ENCODE peak calls at places on chromosomes 5 and 9, in seven cellular contexts. One of them, this sample, is unnamed.

GRCh38 chr9:131238402-131239021 is 37.8 kb downstream of the FAM78A start:
- DNase-seq in SK-N-SH: no peak
- DNase-seq in GM13976: no peak
- DNase-seq in CD8-positive, alpha-beta T cell: no peak
- DNase-seq in IMR-90: peak; percentile 56
- DNase-seq in Caco-2: no peak
- DNase-seq in fibroblast of lung: peak; percentile 91
- DNase-seq in this sample: no peak

GRCh38 chr5:125587631-125588030 is 835.6 kb upstream of the GRAMD2B start:
- DNase-seq in Caco-2: no peak
- DNase-seq in IMR-90: peak; percentile 42
- DNase-seq in CD8-positive, alpha-beta T cell: no peak
- DNase-seq in fibroblast of lung: no peak
- DNase-seq in SK-N-SH: no peak
- DNase-seq in GM13976: no peak
- DNase-seq in this sample: no peak

GRCh38 chr9:27505744-27506161 is 18.3 kb upstream of the IFNK start:
- DNase-seq in fibroblast of lung: peak; percentile 51
- DNase-seq in IMR-90: no peak
- DNase-seq in CD8-positive, alpha-beta T cell: no peak
- DNase-seq in SK-N-SH: no peak
- DNase-seq in GM13976: no peak
- DNase-seq in Caco-2: no peak
- DNase-seq in this sample: no peak

GRCh38 chr5:73668017-73668416 is 42.0 kb downstream of the ARHGEF28 start:
- DNase-seq in Caco-2: no peak
- DNase-seq in SK-N-SH: no peak
- DNase-seq in CD8-positive, alpha-beta T cell: no peak
- DNase-seq in fibroblast of lung: no peak
- DNase-seq in GM13976: no peak
- DNase-seq in IMR-90: no peak
- DNase-seq in this sample: no peak

GRCh38 chr9:98450486-98450885 is 195.0 kb upstream of the TBC1D2 start:
- DNase-seq in CD8-positive, alpha-beta T cell: no peak
- DNase-seq in IMR-90: peak; percentile 71
- DNase-seq in fibroblast of lung: peak; percentile 94
- DNase-seq in Caco-2: no peak
- DNase-seq in SK-N-SH: no peak
- DNase-seq in GM13976: no peak
- DNase-seq in this sample: no peak

GRCh38 chr5:149157330-149157729 is 16.0 kb downstream of the ABLIM3 start:
- DNase-seq in CD8-positive, alpha-beta T cell: no peak
- DNase-seq in GM13976: no peak
- DNase-seq in fibroblast of lung: no peak
- DNase-seq in SK-N-SH: no peak
- DNase-seq in Caco-2: no peak
- DNase-seq in IMR-90: no peak
- DNase-seq in this sample: no peak

GRCh38 chr9:36823466-36823865 is 210.6 kb downstream of the PAX5 start:
- DNase-seq in CD8-positive, alpha-beta T cell: no peak
- DNase-seq in Caco-2: no peak
- DNase-seq in fibroblast of lung: no peak
- DNase-seq in GM13976: no peak
- DNase-seq in SK-N-SH: no peak
- DNase-seq in IMR-90: no peak
- DNase-seq in this sample: no peak

GRCh38 chr5:145101246-145101645 is 733.9 kb downstream of the PRELID2 start:
- DNase-seq in Caco-2: no peak
- DNase-seq in CD8-positive, alpha-beta T cell: no peak
- DNase-seq in SK-N-SH: no peak
- DNase-seq in fibroblast of lung: no peak
- DNase-seq in GM13976: no peak
- DNase-seq in IMR-90: no peak
- DNase-seq in this sample: no peak

GRCh38 chr5:73028991-73029540 is 73.2 kb downstream of the FCHO2 start:
- DNase-seq in IMR-90: peak; percentile 85
- DNase-seq in GM13976: no peak
- DNase-seq in SK-N-SH: no peak
- DNase-seq in Caco-2: no peak
- DNase-seq in fibroblast of lung: peak; percentile 52
- DNase-seq in CD8-positive, alpha-beta T cell: no peak
- DNase-seq in this sample: no peak

GRCh38 chr5:52702877-52703276 is 84.8 kb upstream of the ITGA1 start:
- DNase-seq in CD8-positive, alpha-beta T cell: no peak
- DNase-seq in fibroblast of lung: no peak
- DNase-seq in SK-N-SH: no peak
- DNase-seq in GM13976: no peak
- DNase-seq in Caco-2: no peak
- DNase-seq in IMR-90: no peak
- DNase-seq in this sample: no peak

GRCh38 chr9:85715587-85715986 is 26.2 kb downstream of the AGTPBP1 start:
- DNase-seq in CD8-positive, alpha-beta T cell: no peak
- DNase-seq in fibroblast of lung: no peak
- DNase-seq in GM13976: no peak
- DNase-seq in Caco-2: no peak
- DNase-seq in SK-N-SH: no peak
- DNase-seq in IMR-90: no peak
- DNase-seq in this sample: no peak

GRCh38 chr9:110189001-110189400 is 19.0 kb downstream of the C9orf152 start:
- DNase-seq in CD8-positive, alpha-beta T cell: no peak
- DNase-seq in SK-N-SH: no peak
- DNase-seq in Caco-2: no peak
- DNase-seq in GM13976: no peak
- DNase-seq in fibroblast of lung: no peak
- DNase-seq in IMR-90: peak; percentile 18
- DNase-seq in this sample: no peak

GRCh38 chr5:111741270-111741669 is 15.7 kb downstream of the NREP start:
- DNase-seq in IMR-90: peak; percentile 65
- DNase-seq in SK-N-SH: no peak
- DNase-seq in GM13976: no peak
- DNase-seq in Caco-2: no peak
- DNase-seq in fibroblast of lung: peak; percentile 53
- DNase-seq in CD8-positive, alpha-beta T cell: no peak
- DNase-seq in this sample: no peak

GRCh38 chr5:121019734-121020133 is 555.6 kb downstream of the PRR16 start:
- DNase-seq in CD8-positive, alpha-beta T cell: no peak
- DNase-seq in fibroblast of lung: no peak
- DNase-seq in Caco-2: no peak
- DNase-seq in IMR-90: no peak
- DNase-seq in GM13976: no peak
- DNase-seq in SK-N-SH: no peak
- DNase-seq in this sample: no peak

GRCh38 chr5:61298580-61298979 is 33.5 kb upstream of the ZSWIM6 start:
- DNase-seq in IMR-90: peak; percentile 89
- DNase-seq in SK-N-SH: no peak
- DNase-seq in GM13976: no peak
- DNase-seq in CD8-positive, alpha-beta T cell: no peak
- DNase-seq in Caco-2: no peak
- DNase-seq in fibroblast of lung: peak; percentile 80
- DNase-seq in this sample: no peak

GRCh38 chr5:77743181-77743580 is 33.0 kb downstream of the TBCA start:
- DNase-seq in IMR-90: peak; percentile 46
- DNase-seq in Caco-2: no peak
- DNase-seq in SK-N-SH: no peak
- DNase-seq in GM13976: no peak
- DNase-seq in fibroblast of lung: peak; percentile 56
- DNase-seq in CD8-positive, alpha-beta T cell: no peak
- DNase-seq in this sample: no peak

GRCh38 chr5:181052526-181052927 is 12.5 kb downstream of the BTNL9 start:
- DNase-seq in SK-N-SH: no peak
- DNase-seq in IMR-90: no peak
- DNase-seq in CD8-positive, alpha-beta T cell: no peak
- DNase-seq in GM13976: peak; percentile 47
- DNase-seq in fibroblast of lung: peak; percentile 6
- DNase-seq in Caco-2: peak; percentile 58
- DNase-seq in this sample: no peak

GRCh38 chr5:84831701-84832100 is 447.0 kb upstream of the EDIL3 start:
- DNase-seq in SK-N-SH: no peak
- DNase-seq in Caco-2: no peak
- DNase-seq in IMR-90: no peak
- DNase-seq in CD8-positive, alpha-beta T cell: no peak
- DNase-seq in GM13976: no peak
- DNase-seq in fibroblast of lung: no peak
- DNase-seq in this sample: no peak

GRCh38 chr5:175671013-175671412 is 13.1 kb downstream of the HRH2 start:
- DNase-seq in SK-N-SH: no peak
- DNase-seq in IMR-90: no peak
- DNase-seq in Caco-2: no peak
- DNase-seq in fibroblast of lung: no peak
- DNase-seq in GM13976: no peak
- DNase-seq in CD8-positive, alpha-beta T cell: no peak
- DNase-seq in this sample: no peak

GRCh38 chr5:58411372-58411771 is 48.5 kb downstream of the PLK2 start:
- DNase-seq in Caco-2: no peak
- DNase-seq in CD8-positive, alpha-beta T cell: no peak
- DNase-seq in SK-N-SH: no peak
- DNase-seq in GM13976: no peak
- DNase-seq in fibroblast of lung: peak; percentile 11
- DNase-seq in IMR-90: peak; percentile 22
- DNase-seq in this sample: no peak

GRCh38 chr9:23819403-23819802 is 6.6 kb downstream of the ELAVL2 start:
- DNase-seq in IMR-90: no peak
- DNase-seq in CD8-positive, alpha-beta T cell: no peak
- DNase-seq in fibroblast of lung: no peak
- DNase-seq in GM13976: no peak
- DNase-seq in Caco-2: no peak
- DNase-seq in SK-N-SH: no peak
- DNase-seq in this sample: no peak

GRCh38 chr9:112072721-112073553 is 102.2 kb downstream of the SUSD1 start:
- DNase-seq in IMR-90: peak; percentile 98
- DNase-seq in fibroblast of lung: peak; percentile 96
- DNase-seq in SK-N-SH: no peak
- DNase-seq in GM13976: no peak
- DNase-seq in Caco-2: no peak
- DNase-seq in CD8-positive, alpha-beta T cell: no peak
- DNase-seq in this sample: no peak

GRCh38 chr9:121651295-121652036 is at the start of gene DAB2IP:
- DNase-seq in SK-N-SH: peak; percentile 93
- DNase-seq in fibroblast of lung: peak; percentile 54
- DNase-seq in Caco-2: peak; percentile 75
- DNase-seq in CD8-positive, alpha-beta T cell: no peak
- DNase-seq in GM13976: no peak
- DNase-seq in IMR-90: peak; percentile 39
- DNase-seq in this sample: peak; percentile 63

GRCh38 chr9:97518909-97519307 is 17.4 kb downstream of the TMOD1 start:
- DNase-seq in IMR-90: peak; percentile 92
- DNase-seq in Caco-2: no peak
- DNase-seq in CD8-positive, alpha-beta T cell: no peak
- DNase-seq in GM13976: no peak
- DNase-seq in fibroblast of lung: peak; percentile 83
- DNase-seq in SK-N-SH: no peak
- DNase-seq in this sample: no peak

DNA sequence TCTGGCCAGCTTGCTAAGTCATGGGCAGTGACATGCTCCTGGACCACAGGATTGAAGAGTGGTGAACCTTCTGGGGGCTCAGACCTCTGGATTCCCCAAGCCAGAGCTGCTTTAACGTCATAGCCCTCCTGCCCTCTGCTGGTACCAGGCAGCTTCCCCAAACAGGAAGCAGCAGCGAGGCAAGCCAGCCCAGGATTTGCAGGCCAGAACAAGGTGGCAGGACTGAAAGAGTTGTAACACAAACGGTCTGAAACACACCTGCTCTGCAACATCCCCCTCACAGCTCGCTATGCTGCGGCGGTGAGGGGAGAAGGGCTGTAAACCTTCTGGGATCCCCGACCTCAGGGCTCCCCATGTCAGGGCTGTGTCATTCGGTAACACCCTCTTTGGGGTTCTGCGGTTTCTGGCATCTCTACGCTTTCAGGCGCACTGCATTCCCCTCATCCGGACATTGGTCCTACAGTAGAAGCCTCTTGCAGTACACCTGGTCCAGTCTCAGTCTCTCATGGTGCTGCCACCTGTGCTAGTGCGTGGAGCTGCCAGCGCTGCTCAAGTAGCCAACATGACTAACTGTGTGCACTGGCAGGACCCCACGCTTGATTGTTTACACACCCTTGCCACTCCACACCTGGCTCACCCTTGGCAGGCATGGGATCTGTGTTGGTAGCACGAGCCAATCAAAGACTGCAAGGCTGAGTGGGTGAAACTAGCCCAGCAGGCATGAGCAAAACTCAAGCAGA is 893.3 kb downstream of the PTPRD start:
- DNase-seq in CD8-positive, alpha-beta T cell: no peak
- DNase-seq in IMR-90: no peak
- DNase-seq in fibroblast of lung: no peak
- DNase-seq in SK-N-SH: no peak
- DNase-seq in Caco-2: no peak
- DNase-seq in GM13976: no peak
- DNase-seq in this sample: no peak
- TF ChIP-seq CTCF in CD8-positive, alpha-beta T cell: no peak
- TF ChIP-seq CTCF in IMR-90: no peak
- TF ChIP-seq CTCF in fibroblast of lung: no peak
- TF ChIP-seq CTCF in SK-N-SH: no peak
- TF ChIP-seq CTCF in Caco-2: no peak
- TF ChIP-seq CTCF in GM13976: no peak
- TF ChIP-seq CTCF in this sample: no peak

DNA sequence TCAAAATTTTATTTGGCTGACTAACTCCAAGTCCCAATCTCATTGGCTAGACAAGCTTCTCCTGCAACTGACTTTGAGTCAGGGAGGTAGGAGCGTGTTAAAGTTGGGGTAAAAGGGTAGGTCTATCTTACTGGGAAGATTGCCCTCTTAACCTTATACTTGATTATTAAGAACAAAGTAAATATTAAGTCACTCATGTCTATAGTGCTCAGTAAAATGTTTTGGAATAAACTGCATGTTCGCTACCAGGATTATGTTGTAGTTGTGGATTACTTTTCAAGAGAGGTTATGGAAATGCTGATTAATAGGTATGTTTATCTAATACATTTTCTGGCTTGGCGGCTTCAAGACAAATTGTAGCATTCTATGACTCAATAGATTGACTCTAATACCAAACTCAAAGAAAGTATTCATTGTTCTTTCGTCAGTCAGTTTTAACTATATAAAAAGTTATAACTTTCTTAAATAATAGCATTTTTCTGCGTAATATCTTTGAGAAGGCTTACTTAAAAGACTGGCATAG is 539.1 kb downstream of the PSAT1 start:
- DNase-seq in SK-N-SH: no peak
- DNase-seq in Caco-2: no peak
- DNase-seq in fibroblast of lung: peak; percentile 62
- DNase-seq in IMR-90: peak; percentile 29
- DNase-seq in GM13976: no peak
- DNase-seq in CD8-positive, alpha-beta T cell: no peak
- DNase-seq in this sample: no peak
- TF ChIP-seq CTCF in SK-N-SH: no peak
- TF ChIP-seq CTCF in Caco-2: no peak
- TF ChIP-seq CTCF in fibroblast of lung: no peak
- TF ChIP-seq CTCF in IMR-90: no peak
- TF ChIP-seq CTCF in GM13976: no peak
- TF ChIP-seq CTCF in CD8-positive, alpha-beta T cell: no peak
- TF ChIP-seq CTCF in this sample: no peak

GRCh38 chr5:3347741-3348140 is 247.9 kb upstream of the IRX1 start:
- DNase-seq in Caco-2: no peak
- DNase-seq in CD8-positive, alpha-beta T cell: no peak
- DNase-seq in SK-N-SH: no peak
- DNase-seq in IMR-90: no peak
- DNase-seq in fibroblast of lung: no peak
- DNase-seq in GM13976: no peak
- DNase-seq in this sample: no peak
- TF ChIP-seq CTCF in Caco-2: no peak
- TF ChIP-seq CTCF in CD8-positive, alpha-beta T cell: no peak
- TF ChIP-seq CTCF in SK-N-SH: no peak
- TF ChIP-seq CTCF in IMR-90: no peak
- TF ChIP-seq CTCF in fibroblast of lung: no peak
- TF ChIP-seq CTCF in GM13976: no peak
- TF ChIP-seq CTCF in this sample: no peak

GRCh38 chr5:168339151-168340140 is 48.0 kb downstream of the WWC1 start:
- DNase-seq in fibroblast of lung: no peak
- DNase-seq in IMR-90: no peak
- DNase-seq in CD8-positive, alpha-beta T cell: no peak
- DNase-seq in GM13976: no peak
- DNase-seq in SK-N-SH: no peak
- DNase-seq in Caco-2: no peak
- DNase-seq in this sample: no peak
- TF ChIP-seq CTCF in fibroblast of lung: no peak
- TF ChIP-seq CTCF in IMR-90: no peak
- TF ChIP-seq CTCF in CD8-positive, alpha-beta T cell: no peak
- TF ChIP-seq CTCF in GM13976: no peak
- TF ChIP-seq CTCF in SK-N-SH: no peak
- TF ChIP-seq CTCF in Caco-2: no peak
- TF ChIP-seq CTCF in this sample: no peak